ENCODE peak calls at places on chromosomes 13 and 19, in eight cellular contexts. One of them, this sample, is unnamed.

GRCh38 chr19:57941593-57941992 is 5.9 kb downstream of the ZNF256 start:
- DNase-seq in Peyer's patch: no peak
- DNase-seq in suprapubic skin: no peak
- DNase-seq in stomach: no peak
- DNase-seq in GM12878: no peak
- DNase-seq in body of pancreas: no peak
- DNase-seq in uterus: no peak
- DNase-seq in right lobe of liver: no peak
- DNase-seq in this sample: no peak

GRCh38 chr13:102993348-102993747 is 72.9 kb downstream of the SLC10A2 start:
- DNase-seq in right lobe of liver: no peak
- DNase-seq in GM12878: no peak
- DNase-seq in body of pancreas: no peak
- DNase-seq in Peyer's patch: no peak
- DNase-seq in uterus: no peak
- DNase-seq in stomach: no peak
- DNase-seq in suprapubic skin: no peak
- DNase-seq in this sample: no peak

GRCh38 chr13:45396548-45397095 is 21.6 kb downstream of the SLC25A30 start:
- DNase-seq in stomach: peak; percentile 57
- DNase-seq in GM12878: no peak
- DNase-seq in uterus: no peak
- DNase-seq in suprapubic skin: no peak
- DNase-seq in body of pancreas: no peak
- DNase-seq in right lobe of liver: no peak
- DNase-seq in Peyer's patch: no peak
- DNase-seq in this sample: no peak

GRCh38 chr13:113649212-113649611 is 8.8 kb downstream of the ATP4B start:
- DNase-seq in uterus: peak; percentile 8
- DNase-seq in suprapubic skin: peak; percentile 51
- DNase-seq in body of pancreas: no peak
- DNase-seq in GM12878: no peak
- DNase-seq in Peyer's patch: no peak
- DNase-seq in stomach: peak; percentile 25
- DNase-seq in right lobe of liver: peak; percentile 32
- DNase-seq in this sample: no peak

GRCh38 chr13:113401452-113402415 is 37.8 kb upstream of the GRTP1 start:
- DNase-seq in Peyer's patch: no peak
- DNase-seq in stomach: no peak
- DNase-seq in suprapubic skin: no peak
- DNase-seq in body of pancreas: no peak
- DNase-seq in GM12878: no peak
- DNase-seq in right lobe of liver: no peak
- DNase-seq in uterus: no peak
- DNase-seq in this sample: no peak

GRCh38 chr13:97856001-97856675 is 97.3 kb upstream of the IPO5 start:
- DNase-seq in right lobe of liver: no peak
- DNase-seq in Peyer's patch: no peak
- DNase-seq in GM12878: no peak
- DNase-seq in body of pancreas: peak; percentile 22
- DNase-seq in uterus: peak; percentile 70
- DNase-seq in suprapubic skin: peak; percentile 76
- DNase-seq in stomach: no peak
- DNase-seq in this sample: peak; percentile 41

GRCh38 chr13:114123448-114123847 is 9.0 kb downstream of the RASA3 start:
- DNase-seq in stomach: no peak
- DNase-seq in Peyer's patch: no peak
- DNase-seq in GM12878: no peak
- DNase-seq in body of pancreas: no peak
- DNase-seq in uterus: no peak
- DNase-seq in suprapubic skin: no peak
- DNase-seq in right lobe of liver: no peak
- DNase-seq in this sample: no peak

GRCh38 chr19:35736913-35737886 is 5.1 kb downstream of the IGFLR1 start:
- DNase-seq in Peyer's patch: peak; percentile 38
- DNase-seq in stomach: no peak
- DNase-seq in uterus: no peak
- DNase-seq in suprapubic skin: no peak
- DNase-seq in right lobe of liver: no peak
- DNase-seq in body of pancreas: no peak
- DNase-seq in GM12878: no peak
- DNase-seq in this sample: no peak

GRCh38 chr13:38685974-38686571 is 804 bp upstream of the FREM2 start:
- DNase-seq in Peyer's patch: no peak
- DNase-seq in uterus: no peak
- DNase-seq in suprapubic skin: no peak
- DNase-seq in body of pancreas: peak; percentile 18
- DNase-seq in GM12878: no peak
- DNase-seq in right lobe of liver: no peak
- DNase-seq in stomach: no peak
- DNase-seq in this sample: no peak

GRCh38 chr19:531753-532571 is at the start of gene CDC34:
- DNase-seq in stomach: no peak
- DNase-seq in Peyer's patch: no peak
- DNase-seq in uterus: no peak
- DNase-seq in suprapubic skin: no peak
- DNase-seq in body of pancreas: no peak
- DNase-seq in right lobe of liver: no peak
- DNase-seq in GM12878: no peak
- DNase-seq in this sample: no peak
- TF ChIP-seq POLR2A in stomach: no peak
- TF ChIP-seq POLR2A in Peyer's patch: peak; percentile 88
- TF ChIP-seq POLR2A in uterus: peak; percentile 87
- TF ChIP-seq POLR2A in suprapubic skin: no peak
- TF ChIP-seq POLR2A in body of pancreas: no peak
- TF ChIP-seq POLR2A in right lobe of liver: peak; percentile 91
- TF ChIP-seq POLR2A in GM12878: peak; percentile 80
- TF ChIP-seq POLR2A in this sample: peak; percentile 75

GRCh38 chr19:2121416-2122051 is 24.8 kb downstream of the IZUMO4 start:
- DNase-seq in stomach: no peak
- DNase-seq in right lobe of liver: no peak
- DNase-seq in uterus: no peak
- DNase-seq in suprapubic skin: no peak
- DNase-seq in GM12878: no peak
- DNase-seq in body of pancreas: no peak
- DNase-seq in Peyer's patch: no peak
- DNase-seq in this sample: no peak

GRCh38 chr19:2122251-2122650 is 25.5 kb downstream of the IZUMO4 start:
- DNase-seq in suprapubic skin: no peak
- DNase-seq in body of pancreas: no peak
- DNase-seq in Peyer's patch: no peak
- DNase-seq in uterus: no peak
- DNase-seq in GM12878: no peak
- DNase-seq in right lobe of liver: no peak
- DNase-seq in stomach: no peak
- DNase-seq in this sample: peak; percentile 14

GRCh38 chr19:2123682-2124387 is 27.1 kb downstream of the IZUMO4 start:
- DNase-seq in uterus: no peak
- DNase-seq in suprapubic skin: no peak
- DNase-seq in stomach: no peak
- DNase-seq in Peyer's patch: no peak
- DNase-seq in GM12878: no peak
- DNase-seq in right lobe of liver: no peak
- DNase-seq in body of pancreas: no peak
- DNase-seq in this sample: no peak

GRCh38 chr19:2120821-2121220 is 24.1 kb downstream of the IZUMO4 start:
- DNase-seq in uterus: no peak
- DNase-seq in Peyer's patch: no peak
- DNase-seq in body of pancreas: no peak
- DNase-seq in right lobe of liver: no peak
- DNase-seq in stomach: no peak
- DNase-seq in GM12878: no peak
- DNase-seq in suprapubic skin: no peak
- DNase-seq in this sample: no peak

GRCh38 chr19:2122982-2123381 is 26.3 kb downstream of the IZUMO4 start:
- DNase-seq in stomach: no peak
- DNase-seq in Peyer's patch: no peak
- DNase-seq in suprapubic skin: no peak
- DNase-seq in body of pancreas: no peak
- DNase-seq in uterus: no peak
- DNase-seq in GM12878: no peak
- DNase-seq in right lobe of liver: no peak
- DNase-seq in this sample: no peak
- TF ChIP-seq CTCF in stomach: no peak
- TF ChIP-seq CTCF in Peyer's patch: no peak
- TF ChIP-seq CTCF in suprapubic skin: no peak
- TF ChIP-seq CTCF in body of pancreas: no peak
- TF ChIP-seq CTCF in uterus: no peak
- TF ChIP-seq CTCF in GM12878: no peak
- TF ChIP-seq CTCF in right lobe of liver: no peak
- TF ChIP-seq CTCF in this sample: no peak

GRCh38 chr19:2208975-2209374 is 27.2 kb downstream of the PLEKHJ1 start:
- DNase-seq in stomach: no peak
- DNase-seq in uterus: no peak
- DNase-seq in Peyer's patch: no peak
- DNase-seq in GM12878: no peak
- DNase-seq in body of pancreas: no peak
- DNase-seq in suprapubic skin: no peak
- DNase-seq in right lobe of liver: no peak
- DNase-seq in this sample: no peak

GRCh38 chr19:2207991-2208860 is 27.9 kb downstream of the PLEKHJ1 start:
- DNase-seq in uterus: peak; percentile 45
- DNase-seq in stomach: peak; percentile 48
- DNase-seq in Peyer's patch: peak; percentile 74
- DNase-seq in suprapubic skin: peak; percentile 88
- DNase-seq in body of pancreas: no peak
- DNase-seq in GM12878: no peak
- DNase-seq in right lobe of liver: no peak
- DNase-seq in this sample: peak; percentile 50

GRCh38 chr19:2210987-2211740 is 25.0 kb downstream of the PLEKHJ1 start:
- DNase-seq in suprapubic skin: no peak
- DNase-seq in uterus: no peak
- DNase-seq in GM12878: no peak
- DNase-seq in stomach: no peak
- DNase-seq in right lobe of liver: no peak
- DNase-seq in Peyer's patch: no peak
- DNase-seq in body of pancreas: no peak
- DNase-seq in this sample: no peak

GRCh38 chr19:2210206-2210605 is 25.9 kb downstream of the PLEKHJ1 start:
- DNase-seq in GM12878: no peak
- DNase-seq in Peyer's patch: no peak
- DNase-seq in stomach: no peak
- DNase-seq in uterus: no peak
- DNase-seq in right lobe of liver: no peak
- DNase-seq in body of pancreas: no peak
- DNase-seq in suprapubic skin: no peak
- DNase-seq in this sample: no peak

GRCh38 chr19:2209408-2209807 is 26.7 kb downstream of the PLEKHJ1 start:
- DNase-seq in suprapubic skin: no peak
- DNase-seq in stomach: no peak
- DNase-seq in uterus: no peak
- DNase-seq in right lobe of liver: no peak
- DNase-seq in body of pancreas: no peak
- DNase-seq in Peyer's patch: no peak
- DNase-seq in GM12878: no peak
- DNase-seq in this sample: no peak
- H3K36me3 ChIP-seq in suprapubic skin: peaks cover 51% of the 10 kb centered on the region
- H3K36me3 ChIP-seq in stomach: peaks cover 94% of the 10 kb centered on the region
- H3K36me3 ChIP-seq in uterus: no peaks in the 10 kb centered on the region
- H3K36me3 ChIP-seq in right lobe of liver: no peaks in the 10 kb centered on the region
- H3K36me3 ChIP-seq in body of pancreas: peaks cover 22% of the 10 kb centered on the region
- H3K36me3 ChIP-seq in Peyer's patch: peaks cover 65% of the 10 kb centered on the region
- H3K36me3 ChIP-seq in GM12878: peaks cover 24% of the 10 kb centered on the region
- H3K36me3 ChIP-seq in this sample: peaks cover 61% of the 10 kb centered on the region

GRCh38 chr19:18660051-18660910 is 23.2 kb upstream of the CRTC1 start:
- DNase-seq in right lobe of liver: no peak
- DNase-seq in Peyer's patch: no peak
- DNase-seq in GM12878: no peak
- DNase-seq in body of pancreas: no peak
- DNase-seq in stomach: no peak
- DNase-seq in uterus: peak; percentile 74
- DNase-seq in suprapubic skin: no peak
- DNase-seq in this sample: peak; percentile 98
- TF ChIP-seq POLR2A in right lobe of liver: no peak
- TF ChIP-seq POLR2A in Peyer's patch: no peak
- TF ChIP-seq POLR2A in GM12878: no peak
- TF ChIP-seq POLR2A in body of pancreas: no peak
- TF ChIP-seq POLR2A in stomach: no peak
- TF ChIP-seq POLR2A in uterus: no peak
- TF ChIP-seq POLR2A in suprapubic skin: no peak
- TF ChIP-seq POLR2A in this sample: no peak

GRCh38 chr19:20247016-20247683 is 80.1 kb downstream of the ZNF486 start:
- DNase-seq in right lobe of liver: no peak
- DNase-seq in suprapubic skin: no peak
- DNase-seq in Peyer's patch: no peak
- DNase-seq in stomach: peak; percentile 51
- DNase-seq in GM12878: no peak
- DNase-seq in body of pancreas: peak; percentile 67
- DNase-seq in uterus: peak; percentile 48
- DNase-seq in this sample: peak; percentile 81
- TF ChIP-seq CTCF in right lobe of liver: peak; percentile 35
- TF ChIP-seq CTCF in suprapubic skin: peak; percentile 33
- TF ChIP-seq CTCF in Peyer's patch: peak; percentile 15
- TF ChIP-seq CTCF in stomach: no peak
- TF ChIP-seq CTCF in GM12878: peak; percentile 19
- TF ChIP-seq CTCF in body of pancreas: peak; percentile 78
- TF ChIP-seq CTCF in uterus: peak; percentile 73
- TF ChIP-seq CTCF in this sample: peak; percentile 59

GRCh38 chr13:98877936-98878335 is 99.9 kb downstream of the DOCK9 start:
- DNase-seq in GM12878: no peak
- DNase-seq in uterus: no peak
- DNase-seq in Peyer's patch: no peak
- DNase-seq in right lobe of liver: no peak
- DNase-seq in suprapubic skin: no peak
- DNase-seq in stomach: no peak
- DNase-seq in body of pancreas: no peak
- DNase-seq in this sample: no peak

GRCh38 chr13:98879127-98879520 is 98.7 kb downstream of the DOCK9 start:
- DNase-seq in suprapubic skin: no peak
- DNase-seq in body of pancreas: no peak
- DNase-seq in stomach: no peak
- DNase-seq in GM12878: no peak
- DNase-seq in uterus: no peak
- DNase-seq in right lobe of liver: no peak
- DNase-seq in Peyer's patch: no peak
- DNase-seq in this sample: no peak

GRCh38 chr13:98878421-98879126 is 99.3 kb downstream of the DOCK9 start:
- DNase-seq in stomach: no peak
- DNase-seq in GM12878: no peak
- DNase-seq in Peyer's patch: no peak
- DNase-seq in uterus: peak; percentile 24
- DNase-seq in suprapubic skin: no peak
- DNase-seq in right lobe of liver: no peak
- DNase-seq in body of pancreas: no peak
- DNase-seq in this sample: no peak

GRCh38 chr13:98875146-98875729 is 102.6 kb downstream of the DOCK9 start:
- DNase-seq in suprapubic skin: no peak
- DNase-seq in right lobe of liver: no peak
- DNase-seq in Peyer's patch: no peak
- DNase-seq in uterus: no peak
- DNase-seq in stomach: no peak
- DNase-seq in GM12878: no peak
- DNase-seq in body of pancreas: no peak
- DNase-seq in this sample: no peak

DNA sequence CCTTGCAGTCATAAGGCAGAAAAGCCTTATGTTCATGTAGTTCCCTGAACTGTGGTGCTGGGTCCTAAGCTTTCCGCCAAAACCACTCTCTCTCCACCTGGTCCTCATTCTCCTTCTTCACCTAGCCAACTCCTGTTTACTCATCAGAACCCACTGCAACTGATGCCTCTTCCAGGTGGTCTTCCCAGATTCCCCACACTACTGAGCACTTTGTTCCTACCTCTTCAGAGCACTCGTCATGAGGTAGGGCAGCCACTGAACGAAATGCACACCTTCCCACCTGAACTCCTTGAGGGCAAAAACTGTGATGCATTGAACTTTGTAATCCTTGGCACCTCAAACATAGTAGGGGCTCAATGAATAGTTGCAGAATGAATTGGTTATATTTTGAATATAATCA is 100.4 kb downstream of the DOCK9 start:
- DNase-seq in body of pancreas: no peak
- DNase-seq in suprapubic skin: no peak
- DNase-seq in Peyer's patch: no peak
- DNase-seq in right lobe of liver: no peak
- DNase-seq in uterus: no peak
- DNase-seq in stomach: no peak
- DNase-seq in GM12878: no peak
- DNase-seq in this sample: no peak
- H3K36me3 ChIP-seq in body of pancreas: peaks cover 13% of the 10 kb centered on the region
- H3K36me3 ChIP-seq in suprapubic skin: peaks cover 87% of the 10 kb centered on the region
- H3K36me3 ChIP-seq in Peyer's patch: peaks cover 79% of the 10 kb centered on the region
- H3K36me3 ChIP-seq in right lobe of liver: no peaks in the 10 kb centered on the region
- H3K36me3 ChIP-seq in uterus: no peaks in the 10 kb centered on the region
- H3K36me3 ChIP-seq in stomach: peaks cover 98% of the 10 kb centered on the region
- H3K36me3 ChIP-seq in GM12878: no peaks in the 10 kb centered on the region
- H3K36me3 ChIP-seq in this sample: peaks cover 28% of the 10 kb centered on the region

This sample was measured in adrenal gland.